ENCODE peak calls at places on chromosomes 5 and 9, in ten cellular contexts. I, M, D, V, Z, L, T, K, W and F are unnamed samples.

GRCh38 chr5:73747696-73748380 is 121.8 kb downstream of the ARHGEF28 start:
- DNase-seq in L (no peak), D (no peak), T (no peak), Z (no peak), M (no peak), I (no peak), K (no peak), W (no peak), V (no peak), F (no peak)

GRCh38 chr5:179618923-179619554 is 4.4 kb downstream of the HNRNPH1 start:
- DNase-seq in T (no peak), L (no peak), W (no peak), I (no peak), D (no peak), M (no peak), V (no peak), K (no peak), Z (no peak), F (no peak)

GRCh38 chr9:13163287-13163686 is 116.2 kb downstream of the MPDZ start:
- DNase-seq in W (no peak), D (no peak), K (no peak), Z (no peak), M (no peak), V (no peak), L (no peak), I (no peak), T (no peak), F (no peak)

GRCh38 chr9:134007571-134007970 is 15.4 kb upstream of the VAV2 start:
- DNase-seq in D (no peak), K (no peak), L (no peak), W (no peak), I (no peak), T (no peak), V (no peak), Z (no peak), M (no peak), F (no peak)

GRCh38 chr5:41109186-41109585 is 38.0 kb upstream of the MROH2B start:
- DNase-seq in K (no peak), M (no peak), W (no peak), T (no peak), V (no peak), I (no peak), D (no peak), Z (no peak), L (no peak), F (no peak)

GRCh38 chr5:176530983-176531901 is 6.0 kb downstream of the RNF44 start:
- DNase-seq in V (peak), K (no peak), L (no peak), D (peak), T (no peak), M (no peak), I (peak), W (peak), Z (no peak), F (peak)

GRCh38 chr9:104784098-104784497 is 20.2 kb downstream of the NIPSNAP3B start:
- DNase-seq in Z (no peak), K (no peak), T (no peak), V (no peak), I (no peak), M (no peak), L (no peak), D (peak), W (no peak), F (no peak)

GRCh38 chr9:6614489-6614888 is 31.0 kb downstream of the GLDC start:
- DNase-seq in W (no peak), T (no peak), I (no peak), L (no peak), V (no peak), M (no peak), K (no peak), D (no peak), Z (no peak), F (no peak)

GRCh38 chr5:107218457-107219193 is 452.1 kb downstream of the EFNA5 start:
- DNase-seq in M (no peak), W (no peak), I (no peak), T (no peak), K (no peak), L (no peak), Z (no peak), V (no peak), D (no peak), F (no peak)

GRCh38 chr5:44389410-44389879 is at the start of gene FGF10:
- DNase-seq in M (no peak), T (no peak), V (peak), W (no peak), L (peak), Z (no peak), K (no peak), D (no peak), I (no peak), F (peak)

GRCh38 chr5:34849253-34849652 is 10.3 kb downstream of the TTC23L start:
- DNase-seq in D (no peak), I (no peak), W (no peak), M (no peak), Z (no peak), L (no peak), K (no peak), V (no peak), T (no peak), F (no peak)